ENCODE peak calls at places on chromosome 1, in nine cellular contexts. Q is neural crest cell; B is fibroblast of villous mesenchyme; M is ELF-1; E is activated CD4-positive, CD25-positive, alpha-beta regulatory T cell treated with anti-CD3 and anti-CD28 coated beads, Interleukin-2, amount 50 U/mL, for 72 hours; Z is CMK; G is thoracic aorta; R is Kasumi-1; A is HuH-7. T is an unnamed sample.

GRCh38 chr1:31238986-31239613 is 587 bp downstream of the NKAIN1 start:
- DNase-seq in Q (peak), B (peak), M (peak), E (no peak), Z (no peak), G (no peak), R (peak), A (peak), T (no peak)

GRCh38 chr1:160876311-160876710 is 8.7 kb downstream of the ITLN1 start:
- DNase-seq in Q (no peak), B (no peak), M (no peak), E (no peak), Z (no peak), G (no peak), R (no peak), A (no peak), T (no peak)

GRCh38 chr1:193085263-193085662 is 20.0 kb downstream of the GLRX2 start:
- DNase-seq in Q (no peak), B (peak), M (no peak), E (no peak), Z (no peak), G (no peak), R (no peak), A (no peak), T (no peak)

GRCh38 chr1:191709215-191709614 is 449.0 kb upstream of the RGS18 start:
- DNase-seq in Q (no peak), B (no peak), M (no peak), E (no peak), Z (no peak), G (no peak), R (no peak), A (no peak), T (no peak)

GRCh38 chr1:70072239-70072751 is 133.1 kb downstream of the LRRC40 start:
- DNase-seq in Q (no peak), B (peak), M (no peak), E (no peak), Z (no peak), G (no peak), R (peak), A (no peak), T (no peak)

GRCh38 chr1:64514197-64514765 is 44.4 kb downstream of the CACHD1 start:
- DNase-seq in Q (no peak), B (peak), M (no peak), E (no peak), Z (no peak), G (no peak), R (no peak), A (no peak), T (no peak)

GRCh38 chr1:200226969-200227303 is 182.9 kb downstream of the ZNF281 start:
- DNase-seq in Q (no peak), B (no peak), M (no peak), E (no peak), Z (no peak), G (no peak), R (no peak), A (no peak), T (no peak)

GRCh38 chr1:9121891-9122409 is 7.0 kb downstream of the GPR157 start:
- DNase-seq in Q (no peak), B (no peak), M (no peak), E (peak), Z (no peak), G (no peak), R (no peak), A (no peak), T (no peak)

GRCh38 chr1:167057297-167057688 is 32.9 kb downstream of the GPA33 start:
- DNase-seq in Q (peak), B (peak), M (peak), E (no peak), Z (no peak), G (no peak), R (peak), A (peak), T (peak)

GRCh38 chr1:119253366-119253765 is 112.9 kb upstream of the WARS2 start:
- DNase-seq in Q (no peak), B (no peak), M (no peak), E (no peak), Z (no peak), G (no peak), R (no peak), A (no peak), T (no peak)

GRCh38 chr1:18256318-18257235 is 149.0 kb downstream of the IGSF21 start:
- DNase-seq in Q (peak), B (peak), M (peak), E (no peak), Z (no peak), G (no peak), R (peak), A (peak), T (peak)

GRCh38 chr1:233354983-233355382 is 27.5 kb downstream of the MAP3K21 start:
- DNase-seq in Q (no peak), B (no peak), M (no peak), E (no peak), Z (no peak), G (no peak), R (no peak), A (no peak), T (no peak)

GRCh38 chr1:235424092-235424491 is 56.9 kb downstream of the TBCE start:
- DNase-seq in Q (no peak), B (no peak), M (no peak), E (no peak), Z (no peak), G (no peak), R (no peak), A (no peak), T (no peak)

GRCh38 chr1:58841455-58841854 is 57.6 kb upstream of the JUN start:
- DNase-seq in Q (no peak), B (no peak), M (peak), E (no peak), Z (no peak), G (no peak), R (peak), A (peak), T (peak)

GRCh38 chr1:147527941-147528936 is 13.1 kb upstream of the BCL9 start:
- DNase-seq in Q (no peak), B (no peak), M (no peak), E (no peak), Z (no peak), G (no peak), R (peak), A (no peak), T (no peak)

T was measured in HL-60.